ENCODE peak calls at places on chromosomes 11 and 22, in nine cellular contexts. E is left lung; S is NCI-H774; D is omental fat pad; U is HTR-8/SVneo; X is Calu3; L is H7; Z is psoas muscle; Q is stimulated activated naive CD8-positive, alpha-beta T cell treated with anti-CD3 and anti-CD28 coated beads, Interleukin-15, Interleukin-2, amounts not matched to agents 100 U/mL and 50 U/mL, for 24 hours. I is an unnamed sample.
A peak's percentile ranks its signal among the peaks of the same experiment; 100 is the strongest.

GRCh38 chr11:33384251-33384650 is 127.1 kb downstream of the HIPK3 start:
- DNase-seq in E (no peak), S (no peak), D (no peak), U (no peak), X (no peak), L (no peak), Z (no peak), Q (no peak), I (no peak)

GRCh38 chr11:46991391-46991790 is 54.8 kb downstream of the CSTPP1 start:
- DNase-seq in E (no peak), S (no peak), D (no peak), U (no peak), X (no peak), L (no peak), Z (no peak), Q (no peak), I (no peak)

GRCh38 chr22:35051034-35051535 is 14.9 kb upstream of the ISX start:
- DNase-seq in E (no peak), S (no peak), D (no peak), U (no peak), X (no peak), L (no peak), Z (no peak), Q (no peak), I (no peak)

GRCh38 chr11:43197357-43197756 is 114.4 kb upstream of the API5 start:
- DNase-seq in E (no peak), S (no peak), D (no peak), U (no peak), X (no peak), L (no peak), Z (no peak), Q (no peak), I (no peak)

GRCh38 chr22:28819253-28820096 is 19.1 kb upstream of the XBP1 start:
- DNase-seq in E (no peak), S (no peak), D (no peak), U (no peak), X (peak; percentile 60), L (no peak), Z (no peak), Q (no peak), I (peak; percentile 71)

GRCh38 chr11:43511959-43512358 is 153.2 kb downstream of the TTC17 start:
- DNase-seq in E (no peak), S (no peak), D (no peak), U (no peak), X (no peak), L (no peak), Z (no peak), Q (no peak), I (no peak)

GRCh38 chr11:98365185-98365584 is 655.6 kb upstream of the CNTN5 start:
- DNase-seq in E (no peak), S (no peak), D (no peak), U (peak; percentile 10), X (no peak), L (no peak), Z (no peak), Q (no peak), I (no peak)

GRCh38 chr11:45021692-45022130 is 71.0 kb upstream of the TP53I11 start:
- DNase-seq in E (no peak), S (no peak), D (no peak), U (no peak), X (no peak), L (peak; percentile 76), Z (peak; percentile 93), Q (no peak), I (peak; percentile 33)

GRCh38 chr11:75554258-75555022 is 7.6 kb upstream of the SERPINH1 start:
- DNase-seq in E (peak; percentile 82), S (no peak), D (peak; percentile 62), U (no peak), X (no peak), L (peak; percentile 96), Z (peak; percentile 93), Q (no peak), I (peak; percentile 70)

GRCh38 chr11:1232328-1233321 is 9.8 kb downstream of the MUC5B start:
- DNase-seq in E (peak; percentile 64), S (no peak), D (no peak), U (no peak), X (no peak), L (peak; percentile 66), Z (peak; percentile 49), Q (no peak), I (no peak)

GRCh38 chr11:2444301-2445106 is at the start of the genes KCNQ1 and TRPM5:
- DNase-seq in E (peak; percentile 93), S (peak; percentile 68), D (no peak), U (peak; percentile 84), X (peak; percentile 89), L (peak; percentile 100), Z (peak; percentile 61), Q (peak; percentile 82), I (no peak)

GRCh38 chr11:125332821-125333220 is 163.2 kb downstream of the FEZ1 start:
- DNase-seq in E (no peak), S (no peak), D (no peak), U (no peak), X (no peak), L (no peak), Z (no peak), Q (no peak), I (no peak)

GRCh38 chr11:90254065-90254464 is 31.2 kb upstream of the CHORDC1 start:
- DNase-seq in E (no peak), S (no peak), D (no peak), U (no peak), X (no peak), L (no peak), Z (no peak), Q (no peak), I (no peak)

GRCh38 chr22:26404851-26405357 is 24.2 kb upstream of the ASPHD2 start:
- DNase-seq in E (no peak), S (no peak), D (no peak), U (no peak), X (no peak), L (no peak), Z (no peak), Q (no peak), I (no peak)

GRCh38 chr11:68335693-68336092 is 23.3 kb downstream of the LRP5 start:
- DNase-seq in E (no peak), S (no peak), D (no peak), U (no peak), X (no peak), L (no peak), Z (no peak), Q (no peak), I (no peak)

GRCh38 chr11:65777821-65778361 is 2.9 kb downstream of the AP5B1 start:
- DNase-seq in E (peak; percentile 80), S (no peak), D (no peak), U (no peak), X (no peak), L (peak; percentile 52), Z (no peak), Q (no peak), I (peak; percentile 33)

GRCh38 chr22:24503137-24503850 is 8.2 kb downstream of the UPB1 start:
- DNase-seq in E (no peak), S (no peak), D (peak; percentile 58), U (peak; percentile 57), X (peak; percentile 76), L (peak; percentile 88), Z (peak; percentile 74), Q (peak; percentile 78), I (no peak)

GRCh38 chr11:12587333-12587997 is 86.8 kb upstream of the TEAD1 start:
- DNase-seq in E (no peak), S (no peak), D (no peak), U (peak; percentile 38), X (peak; percentile 32), L (peak; percentile 21), Z (no peak), Q (no peak), I (no peak)

GRCh38 chr11:2266586-2267305 is 3.6 kb downstream of the ASCL2 start:
- DNase-seq in E (no peak), S (no peak), D (no peak), U (no peak), X (no peak), L (no peak), Z (peak; percentile 25), Q (no peak), I (peak; percentile 47)

GRCh38 chr11:126039485-126040271 is 23.0 kb downstream of the CDON start:
- DNase-seq in E (no peak), S (no peak), D (no peak), U (peak; percentile 11), X (no peak), L (peak; percentile 26), Z (no peak), Q (no peak), I (no peak)

GRCh38 chr11:35539781-35540281 is 14.4 kb upstream of the PAMR1 start:
- DNase-seq in E (no peak), S (no peak), D (peak; percentile 48), U (no peak), X (no peak), L (no peak), Z (peak; percentile 76), Q (no peak), I (no peak)

GRCh38 chr11:122979103-122979814 is 2.4 kb downstream of the BSX start:
- DNase-seq in E (no peak), S (no peak), D (no peak), U (no peak), X (no peak), L (peak; percentile 71), Z (no peak), Q (no peak), I (no peak)

GRCh38 chr22:31917227-31917921 is 27.0 kb upstream of the YWHAH start:
- DNase-seq in E (peak; percentile 79), S (no peak), D (no peak), U (no peak), X (no peak), L (no peak), Z (peak; percentile 39), Q (peak; percentile 10), I (no peak)

GRCh38 chr22:22246706-22247105 is 2.1 kb downstream of the VPREB1 start:
- DNase-seq in E (no peak), S (no peak), D (no peak), U (no peak), X (no peak), L (no peak), Z (no peak), Q (no peak), I (no peak)

GRCh38 chr22:32132783-32133182 is 26.3 kb downstream of the C22orf42 start:
- DNase-seq in E (no peak), S (no peak), D (no peak), U (no peak), X (no peak), L (no peak), Z (no peak), Q (no peak), I (no peak)

GRCh38 chr22:25380141-25380747 is 160.8 kb downstream of the CRYBB2 start:
- DNase-seq in E (no peak), S (no peak), D (no peak), U (no peak), X (no peak), L (no peak), Z (no peak), Q (no peak), I (no peak)

GRCh38 chr11:57746920-57747319 is 4.7 kb downstream of the BTBD18 start:
- DNase-seq in E (no peak), S (no peak), D (no peak), U (no peak), X (no peak), L (no peak), Z (no peak), Q (no peak), I (no peak)

GRCh38 chr11:93020248-93021088 is 51.0 kb downstream of the MTNR1B start:
- DNase-seq in E (no peak), S (no peak), D (no peak), U (peak; percentile 28), X (no peak), L (no peak), Z (no peak), Q (no peak), I (no peak)

GRCh38 chr11:10328314-10329090 is 23.6 kb downstream of the ADM start:
- DNase-seq in E (no peak), S (no peak), D (no peak), U (no peak), X (no peak), L (no peak), Z (no peak), Q (no peak), I (no peak)

GRCh38 chr11:74634537-74634936 is 42.2 kb downstream of the POLD3 start:
- DNase-seq in E (no peak), S (no peak), D (no peak), U (no peak), X (peak; percentile 36), L (peak; percentile 11), Z (no peak), Q (no peak), I (no peak)

GRCh38 chr22:20807315-20807752 is 33.4 kb downstream of the SERPIND1 start:
- DNase-seq in E (no peak), S (no peak), D (no peak), U (peak; percentile 78), X (no peak), L (no peak), Z (no peak), Q (no peak), I (no peak)